ENCODE peak calls at places on chromosomes 13 and 19, in four cellular contexts. F is GM23338, C is mammary epithelial cell, V is neuronal stem cell. S is an unnamed sample. For H3K4me1, the result is how much of the 10 kb centered on the place peaks cover.

GRCh38 chr13:40933508-40933907 is 85.6 kb downstream of the ELF1 start:
- DNase-seq in V (no peak), F (no peak), C (no peak), S (peak)

GRCh38 chr13:40130871-40131636 is 475.6 kb downstream of the COG6 start:
- DNase-seq in V (no peak), F (no peak), C (peak), S (no peak)

GRCh38 chr19:9848060-9848459 is 12.9 kb downstream of the PIN1 start:
- DNase-seq in F (peak), V (no peak), C (no peak), S (no peak)

GRCh38 chr13:107299717-107300116 is 731.8 kb upstream of the ARGLU1 start:
- DNase-seq in C (no peak), F (no peak), V (no peak), S (no peak)

GRCh38 chr19:22595918-22596341 is 38.2 kb upstream of the ZNF492 start:
- DNase-seq in C (no peak), V (no peak), F (no peak), S (no peak)

GRCh38 chr19:812819-813358 is 8.9 kb downstream of the PLPPR3 start:
- DNase-seq in C (no peak), F (peak), V (no peak), S (no peak)

GRCh38 chr13:21528616-21529015 is 69.5 kb upstream of the ZDHHC20 start:
- DNase-seq in F (no peak), V (no peak), C (no peak), S (no peak)

GRCh38 chr13:102380012-102380411 is 21.8 kb downstream of the FGF14 start:
- DNase-seq in V (no peak), F (no peak), C (no peak), S (no peak)

GRCh38 chr19:47331931-47332547 is at the start of gene C5AR2:
- DNase-seq in F (no peak), V (no peak), C (no peak), S (no peak)

GRCh38 chr19:39936020-39936419 is 1.6 kb upstream of the FCGBP start:
- DNase-seq in V (no peak), C (no peak), F (no peak), S (no peak)

GRCh38 chr19:46602392-46603194 is 1.5 kb downstream of the CALM3 start:
- DNase-seq in C (no peak), F (peak), V (no peak), S (peak)

GRCh38 chr19:55646889-55647731 is 902 bp upstream of the CCDC106 start:
- DNase-seq in C (no peak), F (no peak), V (no peak), S (peak)
- H2AFZ ChIP-seq in C (peak), F (peak), V (peak), S (no peak)

DNA sequence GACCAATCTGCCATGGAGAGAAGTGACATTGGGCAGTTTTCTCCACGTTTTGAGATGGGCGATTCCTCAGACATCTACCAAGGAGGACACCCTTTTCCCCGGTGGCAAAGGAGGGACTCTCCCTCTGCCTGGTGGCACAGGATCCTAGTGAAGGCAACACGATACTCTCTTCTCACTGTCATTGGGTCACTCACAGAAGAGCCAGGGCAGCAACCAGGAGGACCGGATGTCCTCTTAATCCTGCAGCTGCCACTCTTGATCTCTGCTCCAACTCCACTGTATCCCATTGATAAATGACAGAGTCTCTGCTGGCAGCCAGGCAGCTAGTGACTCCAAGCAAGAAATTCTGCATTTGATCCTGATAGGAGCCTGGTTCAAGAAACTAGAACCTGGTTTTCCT is 42.2 kb downstream of the COL4A2 start:
- DNase-seq in C (no peak), F (no peak), V (no peak), S (no peak)
- H3K4me1 ChIP-seq in C (under half), F (under half), V (under half), S (under half)

GRCh38 chr19:49758292-49758691 is 4.8 kb downstream of the TSKS start:
- DNase-seq in C (no peak), F (no peak), V (no peak), S (no peak)
- H3K4me2 ChIP-seq in C (no peak), F (no peak), V (no peak), S (no peak)

DNA sequence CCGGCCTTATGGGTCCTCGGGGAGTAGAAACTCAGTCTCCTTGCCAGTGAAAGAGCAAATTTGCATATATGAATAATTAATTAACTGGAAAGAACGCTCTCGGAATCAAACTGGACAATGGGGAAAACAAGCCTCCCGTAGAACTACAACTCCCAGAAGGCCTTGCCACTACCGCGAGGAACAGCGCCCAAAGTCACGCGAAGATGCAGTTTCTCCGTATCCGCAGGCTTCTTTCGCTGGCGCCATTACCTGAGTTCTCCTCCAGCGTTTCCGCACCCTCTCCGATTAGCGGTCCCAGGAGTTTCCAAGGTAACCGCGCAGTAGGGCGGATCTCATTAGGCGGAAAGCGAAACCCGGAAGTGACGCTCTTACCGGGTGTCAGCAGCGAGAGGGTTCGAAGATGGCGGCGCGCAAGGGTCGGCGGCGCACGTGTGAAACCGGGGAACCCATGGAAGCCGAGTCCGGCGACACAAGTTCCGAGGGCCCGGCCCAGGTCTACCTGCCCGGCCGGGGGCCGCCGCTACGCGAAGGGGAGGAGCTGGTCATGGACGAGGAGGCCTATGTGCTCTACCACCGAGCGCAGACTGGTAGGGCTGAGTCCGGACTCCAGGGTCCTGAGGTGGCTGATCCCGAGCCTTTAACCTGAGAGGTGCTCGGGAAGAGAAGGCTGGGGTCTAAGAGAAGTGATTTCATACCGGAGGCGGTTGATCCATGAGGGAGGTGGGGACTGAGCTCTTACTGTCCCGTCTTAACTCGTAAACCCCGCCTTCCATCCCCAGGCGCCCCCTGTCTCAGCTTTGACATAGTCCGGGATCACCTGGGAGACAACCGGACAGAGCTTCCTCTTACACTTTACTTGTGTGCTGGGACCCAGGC is at the start of gene GRWD1:
- DNase-seq in V (peak), C (peak), F (peak), S (peak)
- H2AFZ ChIP-seq in V (peak), C (peak), F (no peak), S (peak)

GRCh38 chr13:28052945-28053344 is 47.4 kb downstream of the FLT3 start:
- DNase-seq in C (no peak), F (no peak), V (no peak), S (no peak)
- H3K4me1 ChIP-seq in C (under half), F (under half), V (under half), S (under half)

DNA sequence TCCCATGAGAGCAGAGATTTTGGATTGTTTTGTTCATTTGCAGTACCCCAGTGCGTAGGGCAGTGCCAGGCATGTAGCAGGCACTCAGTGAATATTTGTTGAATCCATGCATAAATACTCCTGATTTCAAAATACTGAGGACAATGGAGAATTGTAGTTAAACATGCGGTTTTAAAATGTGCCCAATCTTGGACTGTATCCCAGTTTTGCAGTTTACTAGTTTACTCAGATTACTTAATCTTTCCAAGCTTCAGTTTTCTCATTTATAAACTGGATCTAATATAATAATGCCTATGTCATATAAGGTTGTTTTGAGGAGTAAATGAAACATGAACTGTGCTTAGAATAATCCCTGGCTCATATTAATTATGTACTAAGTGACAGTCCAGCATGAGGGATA is 39.0 kb downstream of the RCBTB2 start:
- DNase-seq in F (no peak), C (peak), V (no peak), S (peak)
- H3K4me2 ChIP-seq in F (no peak), C (peak), V (no peak), S (peak)